ENCODE peak calls at places on chromosomes 16 and 17, in four cellular contexts. R is IMR-90, H is K562, S is GM12878. K is an unnamed sample.

GRCh38 chr16:69381231-69381630 is 4.6 kb downstream of the TERF2 start:
- DNase-seq in R (peak; percentile 10), H (no peak), S (no peak), K (peak; percentile 73)

GRCh38 chr16:77434365-77435239 is at the start of gene ADAMTS18:
- DNase-seq in R (no peak), H (no peak), S (no peak), K (peak; percentile 27)

GRCh38 chr16:9791566-9791965 is 390.7 kb downstream of the GRIN2A start:
- DNase-seq in R (no peak), H (no peak), S (no peak), K (no peak)

GRCh38 chr17:72502940-72503341 is 382.1 kb downstream of the SOX9 start:
- DNase-seq in R (peak; percentile 24), H (no peak), S (no peak), K (no peak)

GRCh38 chr16:60203525-60204124 is 1469.5 kb upstream of the GOT2 start:
- DNase-seq in R (peak; percentile 2), H (no peak), S (no peak), K (peak; percentile 49)

GRCh38 chr16:70804153-70804728 is 3.3 kb upstream of the VAC14 start:
- DNase-seq in R (peak; percentile 93), H (no peak), S (no peak), K (peak; percentile 34)

GRCh38 chr16:3223913-3224515 is 10.9 kb downstream of the ZNF200 start:
- DNase-seq in R (no peak), H (no peak), S (no peak), K (peak; percentile 8)

GRCh38 chr16:49026566-49026965 is 255.1 kb downstream of the CBLN1 start:
- DNase-seq in R (no peak), H (no peak), S (no peak), K (no peak)

GRCh38 chr17:82267575-82268379 is 5.7 kb downstream of the CSNK1D start:
- DNase-seq in R (peak; percentile 96), H (peak; percentile 45), S (no peak), K (peak; percentile 82)

GRCh38 chr17:491086-492014 is 138.7 kb upstream of the RPH3AL start:
- DNase-seq in R (peak; percentile 69), H (peak; percentile 72), S (no peak), K (peak; percentile 42)

GRCh38 chr17:492015-492399 is 139.4 kb upstream of the RPH3AL start:
- DNase-seq in R (no peak), H (no peak), S (no peak), K (no peak)

GRCh38 chr17:488993-489757 is 136.6 kb upstream of the RPH3AL start:
- DNase-seq in R (peak; percentile 20), H (peak; percentile 6), S (no peak), K (peak; percentile 51)

GRCh38 chr17:493666-494065 is 141.1 kb upstream of the RPH3AL start:
- DNase-seq in R (no peak), H (no peak), S (no peak), K (no peak)

GRCh38 chr17:489758-490329 is 137.2 kb upstream of the RPH3AL start:
- DNase-seq in R (peak; percentile 44), H (peak; percentile 29), S (no peak), K (peak; percentile 35)
- TF ChIP-seq FOS in R (no peak), H (no peak), S (no peak), K (no peak)

GRCh38 chr17:59149841-59150511 is 5.0 kb downstream of the SKA2 start:
- DNase-seq in R (no peak), H (no peak), S (no peak), K (no peak)
- H3K27ac ChIP-seq in R (peak overlapping the region; percentile 27), H (peak overlapping the region; percentile 14), S (peak overlapping the region; percentile 28), K (no peak overlapping the region)

GRCh38 chr16:89288966-89289365 is 71.5 kb downstream of the ZNF778 start:
- DNase-seq in R (no peak), H (no peak), S (no peak), K (no peak)
- TF ChIP-seq FOS in R (no peak), H (no peak), S (no peak), K (no peak)

GRCh38 chr16:87946596-87947350 is 4.5 kb upstream of the BANP start:
- DNase-seq in R (no peak), H (no peak), S (no peak), K (no peak)

GRCh38 chr16:87947356-87948118 is 3.7 kb upstream of the BANP start:
- DNase-seq in R (no peak), H (no peak), S (no peak), K (no peak)

GRCh38 chr16:87949071-87949744 is 2.0 kb upstream of the BANP start:
- DNase-seq in R (no peak), H (no peak), S (no peak), K (no peak)

GRCh38 chr16:87948119-87948545 is 3.1 kb upstream of the BANP start:
- DNase-seq in R (no peak), H (no peak), S (no peak), K (no peak)

DNA sequence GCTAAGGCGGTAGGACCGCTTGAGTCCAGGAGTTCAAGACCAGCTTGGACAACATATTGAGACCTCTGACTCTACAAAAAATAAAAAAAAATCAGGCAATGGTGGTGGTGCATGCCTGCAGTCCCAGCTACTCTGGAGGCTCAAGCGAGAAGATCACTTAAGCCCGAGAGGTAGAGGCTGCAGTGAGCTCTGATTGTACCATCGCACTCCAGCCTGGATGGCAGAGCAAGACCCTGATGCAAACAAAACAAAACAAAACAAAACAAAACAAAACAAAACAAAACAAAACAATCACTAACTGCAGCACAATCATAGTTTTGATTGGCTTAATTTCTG is 2.5 kb upstream of the BANP start:
- DNase-seq in R (no peak), H (no peak), S (no peak), K (no peak)
- H3K27ac ChIP-seq in R (no peak overlapping the region), H (no peak overlapping the region), S (no peak overlapping the region), K (no peak overlapping the region)

GRCh38 chr17:35842239-35842638 is 26.5 kb downstream of the HEATR9 start:
- DNase-seq in R (no peak), H (no peak), S (no peak), K (no peak)

GRCh38 chr17:35846055-35846809 is 22.5 kb downstream of the HEATR9 start:
- DNase-seq in R (peak; percentile 6), H (no peak), S (no peak), K (no peak)

GRCh38 chr17:35843698-35844097 is 25.0 kb downstream of the HEATR9 start:
- DNase-seq in R (no peak), H (no peak), S (no peak), K (no peak)

GRCh38 chr17:35844547-35844946 is 24.1 kb downstream of the HEATR9 start:
- DNase-seq in R (no peak), H (no peak), S (no peak), K (no peak)

GRCh38 chr17:35841505-35841904 is 27.2 kb downstream of the HEATR9 start:
- DNase-seq in R (peak; percentile 27), H (no peak), S (no peak), K (no peak)
- TF ChIP-seq FOS in R (no peak), H (no peak), S (no peak), K (no peak)

DNA sequence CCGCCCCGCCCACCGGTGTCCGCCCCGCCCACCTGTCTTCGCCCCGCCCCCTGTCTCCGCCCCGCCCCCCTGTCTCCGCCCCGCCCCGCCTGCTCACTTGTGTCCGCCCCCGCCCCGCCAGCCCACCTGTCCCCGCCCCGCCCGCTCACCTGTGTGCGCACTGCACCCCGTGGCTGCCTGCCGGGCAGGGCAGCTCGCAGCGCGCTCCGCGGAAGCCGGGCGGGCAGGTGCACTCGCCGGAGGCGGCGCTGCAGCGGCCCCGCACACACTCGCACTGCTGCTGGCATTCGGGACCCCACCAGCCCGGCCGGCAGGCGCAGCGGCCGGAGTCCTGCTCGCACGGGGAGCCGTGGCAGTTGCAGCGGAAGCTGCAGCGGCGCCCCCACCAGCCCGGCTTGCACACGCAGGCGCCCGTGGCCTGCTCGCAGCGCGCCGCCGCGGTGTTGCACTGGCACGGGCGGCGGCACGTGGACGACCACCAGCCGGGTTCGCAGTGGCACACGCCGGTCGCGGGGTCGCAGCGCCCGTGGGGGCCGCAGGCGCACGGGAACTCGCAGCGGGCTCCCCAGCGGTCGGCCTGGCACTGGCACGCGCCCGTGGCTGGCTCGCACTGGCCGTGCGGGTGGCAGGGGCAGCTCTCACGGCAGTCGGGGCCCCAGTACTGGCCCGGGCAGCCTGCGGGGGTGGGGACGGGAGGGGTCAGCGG is 2.1 kb downstream of the SCARF1 start:
- DNase-seq in R (no peak), H (no peak), S (no peak), K (no peak)
- H3K27ac ChIP-seq in R (no peak overlapping the region), H (no peak overlapping the region), S (peak overlapping the region; percentile 95), K (peak overlapping the region; percentile 72)

DNA sequence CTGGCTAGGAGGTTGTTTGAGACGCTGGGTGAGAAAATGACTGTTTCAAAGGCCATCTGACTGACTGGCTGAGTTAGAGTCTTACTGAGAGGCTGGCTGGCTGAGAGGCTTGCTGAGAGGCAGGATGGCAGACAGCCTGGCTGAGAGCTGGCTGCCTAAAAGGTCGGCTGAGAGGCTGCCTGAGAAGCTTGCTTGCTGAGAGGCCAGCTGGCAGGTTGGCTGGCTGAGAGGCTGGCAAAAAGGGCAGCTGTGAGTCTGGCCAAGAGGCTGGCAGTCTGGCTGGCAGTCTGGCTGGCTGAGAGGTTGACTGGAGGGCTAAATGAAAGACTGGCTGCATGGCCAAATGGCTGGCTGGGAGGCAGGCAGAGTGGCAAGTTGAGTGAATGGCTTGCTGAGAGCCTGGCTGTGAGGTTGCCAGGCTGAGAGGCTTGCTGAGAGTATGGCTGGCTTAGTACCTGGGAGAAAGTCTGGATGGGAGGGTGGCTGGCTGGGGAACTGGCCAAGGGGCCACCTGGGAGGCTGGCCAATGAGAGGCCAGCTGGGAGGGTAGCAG is 35.3 kb upstream of the ACSM2B start:
- DNase-seq in R (no peak), H (no peak), S (no peak), K (no peak)
- TF ChIP-seq FOS in R (no peak), H (no peak), S (no peak), K (no peak)

DNA sequence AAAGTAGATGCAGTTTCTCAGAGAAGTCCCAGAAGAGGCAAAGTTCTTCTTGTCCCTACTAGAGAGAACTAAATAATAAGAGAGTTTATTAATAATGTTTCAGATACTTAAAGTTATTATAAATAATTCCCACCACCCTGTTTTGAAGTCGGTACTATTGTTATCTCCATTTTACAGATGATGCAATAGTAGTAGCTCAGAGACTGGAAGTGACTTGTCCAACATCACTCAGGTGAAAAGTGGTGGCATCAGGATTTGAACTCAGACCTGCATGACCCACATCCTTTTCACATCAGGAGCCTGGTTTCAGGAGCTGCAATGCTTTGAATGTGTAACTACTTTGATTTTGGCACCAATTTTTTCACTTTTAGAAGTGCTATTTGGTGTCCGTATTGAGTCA is 52.7 kb downstream of the GPR139 start:
- DNase-seq in R (no peak), H (no peak), S (no peak), K (no peak)
- H3K27ac ChIP-seq in R (no peak overlapping the region), H (no peak overlapping the region), S (no peak overlapping the region), K (no peak overlapping the region)

GRCh38 chr17:43171761-43172487 is 910 bp downstream of the NBR1 start:
- DNase-seq in R (peak; percentile 95), H (no peak), S (no peak), K (peak; percentile 95)
- TF ChIP-seq FOS in R (no peak), H (no peak), S (no peak), K (peak; percentile 39)

GRCh38 chr17:76670020-76670707 is 26.6 kb upstream of the ST6GALNAC1 start:
- DNase-seq in R (no peak), H (no peak), S (no peak), K (peak; percentile 25)
- H3K27ac ChIP-seq in R (no peak overlapping the region), H (peak overlapping the region; percentile 85), S (no peak overlapping the region), K (no peak overlapping the region)

K was measured in endothelial cell of umbilical vein.